ENCODE peak calls at places on chromosomes 16 and 17, in six cellular contexts. One of them, this sample, is unnamed. For H3K4me1 and H3K36me3, the result is how much of the 10 kb centered on the place peaks cover.

GRCh38 chr17:43530303-43531081 is 15.6 kb downstream of the ETV4 start:
- DNase-seq in IMR-90: peak
- DNase-seq in effector memory CD4-positive, alpha-beta T cell: no peak
- DNase-seq in HepG2: peak
- DNase-seq in heart left ventricle: peak
- DNase-seq in cardiac muscle cell: peak
- DNase-seq in this sample: no peak

GRCh38 chr16:9499921-9500593 is 408.6 kb downstream of the HAPSTR1 start:
- DNase-seq in IMR-90: no peak
- DNase-seq in effector memory CD4-positive, alpha-beta T cell: no peak
- DNase-seq in HepG2: no peak
- DNase-seq in heart left ventricle: peak
- DNase-seq in cardiac muscle cell: peak
- DNase-seq in this sample: no peak

GRCh38 chr17:50127661-50128361 is 2.1 kb downstream of the SAMD14 start:
- DNase-seq in IMR-90: peak
- DNase-seq in effector memory CD4-positive, alpha-beta T cell: no peak
- DNase-seq in HepG2: no peak
- DNase-seq in heart left ventricle: no peak
- DNase-seq in cardiac muscle cell: no peak
- DNase-seq in this sample: no peak

GRCh38 chr16:49986351-49987124 is 38.5 kb upstream of the CNEP1R1 start:
- DNase-seq in IMR-90: peak
- DNase-seq in effector memory CD4-positive, alpha-beta T cell: no peak
- DNase-seq in HepG2: peak
- DNase-seq in heart left ventricle: no peak
- DNase-seq in cardiac muscle cell: no peak
- DNase-seq in this sample: no peak

GRCh38 chr16:84115919-84116719 is 623 bp downstream of the MBTPS1 start:
- DNase-seq in IMR-90: peak
- DNase-seq in effector memory CD4-positive, alpha-beta T cell: peak
- DNase-seq in HepG2: peak
- DNase-seq in heart left ventricle: no peak
- DNase-seq in cardiac muscle cell: peak
- DNase-seq in this sample: peak

GRCh38 chr16:86567701-86568571 is 1.3 kb downstream of the FOXC2 start:
- DNase-seq in IMR-90: peak
- DNase-seq in effector memory CD4-positive, alpha-beta T cell: no peak
- DNase-seq in HepG2: no peak
- DNase-seq in heart left ventricle: no peak
- DNase-seq in cardiac muscle cell: peak
- DNase-seq in this sample: no peak

GRCh38 chr17:16940116-16940881 is 31.6 kb downstream of the TNFRSF13B start:
- DNase-seq in IMR-90: no peak
- DNase-seq in effector memory CD4-positive, alpha-beta T cell: no peak
- DNase-seq in HepG2: no peak
- DNase-seq in heart left ventricle: no peak
- DNase-seq in cardiac muscle cell: no peak
- DNase-seq in this sample: peak

GRCh38 chr16:1619976-1620375 is 7.8 kb downstream of the CRAMP1 start:
- DNase-seq in IMR-90: no peak
- DNase-seq in effector memory CD4-positive, alpha-beta T cell: no peak
- DNase-seq in HepG2: no peak
- DNase-seq in heart left ventricle: no peak
- DNase-seq in cardiac muscle cell: no peak
- DNase-seq in this sample: no peak

GRCh38 chr16:70572050-70572925 is 48.7 kb downstream of the SF3B3 start:
- DNase-seq in IMR-90: no peak
- DNase-seq in effector memory CD4-positive, alpha-beta T cell: no peak
- DNase-seq in HepG2: no peak
- DNase-seq in heart left ventricle: no peak
- DNase-seq in cardiac muscle cell: no peak
- DNase-seq in this sample: no peak

GRCh38 chr17:57939797-57940196 is 15.4 kb downstream of the CUEDC1 start:
- DNase-seq in IMR-90: no peak
- DNase-seq in effector memory CD4-positive, alpha-beta T cell: no peak
- DNase-seq in HepG2: no peak
- DNase-seq in heart left ventricle: peak
- DNase-seq in cardiac muscle cell: no peak
- DNase-seq in this sample: no peak

GRCh38 chr17:77182205-77182604 is 41.4 kb downstream of the SEC14L1 start:
- DNase-seq in IMR-90: no peak
- DNase-seq in effector memory CD4-positive, alpha-beta T cell: no peak
- DNase-seq in HepG2: no peak
- DNase-seq in heart left ventricle: no peak
- DNase-seq in cardiac muscle cell: no peak
- DNase-seq in this sample: peak

GRCh38 chr17:78997231-78997741 is 12.3 kb downstream of the CANT1 start:
- DNase-seq in IMR-90: no peak
- DNase-seq in effector memory CD4-positive, alpha-beta T cell: no peak
- DNase-seq in HepG2: no peak
- DNase-seq in heart left ventricle: peak
- DNase-seq in cardiac muscle cell: no peak
- DNase-seq in this sample: no peak

GRCh38 chr17:82668631-82669099 is 20.4 kb upstream of the WDR45B start:
- DNase-seq in IMR-90: peak
- DNase-seq in effector memory CD4-positive, alpha-beta T cell: no peak
- DNase-seq in HepG2: peak
- DNase-seq in heart left ventricle: peak
- DNase-seq in cardiac muscle cell: peak
- DNase-seq in this sample: peak

GRCh38 chr17:65530985-65531507 is 30.4 kb downstream of the AXIN2 start:
- DNase-seq in IMR-90: peak
- DNase-seq in effector memory CD4-positive, alpha-beta T cell: no peak
- DNase-seq in HepG2: no peak
- DNase-seq in heart left ventricle: peak
- DNase-seq in cardiac muscle cell: peak
- DNase-seq in this sample: no peak

GRCh38 chr17:4043862-4044261 is 79.6 kb upstream of the ATP2A3 start:
- DNase-seq in IMR-90: no peak
- DNase-seq in effector memory CD4-positive, alpha-beta T cell: peak
- DNase-seq in HepG2: no peak
- DNase-seq in heart left ventricle: no peak
- DNase-seq in cardiac muscle cell: no peak
- DNase-seq in this sample: peak

GRCh38 chr17:74549343-74549742 is 3.4 kb upstream of the CD300C start:
- DNase-seq in IMR-90: no peak
- DNase-seq in effector memory CD4-positive, alpha-beta T cell: no peak
- DNase-seq in HepG2: no peak
- DNase-seq in heart left ventricle: no peak
- DNase-seq in cardiac muscle cell: no peak
- DNase-seq in this sample: no peak

DNA sequence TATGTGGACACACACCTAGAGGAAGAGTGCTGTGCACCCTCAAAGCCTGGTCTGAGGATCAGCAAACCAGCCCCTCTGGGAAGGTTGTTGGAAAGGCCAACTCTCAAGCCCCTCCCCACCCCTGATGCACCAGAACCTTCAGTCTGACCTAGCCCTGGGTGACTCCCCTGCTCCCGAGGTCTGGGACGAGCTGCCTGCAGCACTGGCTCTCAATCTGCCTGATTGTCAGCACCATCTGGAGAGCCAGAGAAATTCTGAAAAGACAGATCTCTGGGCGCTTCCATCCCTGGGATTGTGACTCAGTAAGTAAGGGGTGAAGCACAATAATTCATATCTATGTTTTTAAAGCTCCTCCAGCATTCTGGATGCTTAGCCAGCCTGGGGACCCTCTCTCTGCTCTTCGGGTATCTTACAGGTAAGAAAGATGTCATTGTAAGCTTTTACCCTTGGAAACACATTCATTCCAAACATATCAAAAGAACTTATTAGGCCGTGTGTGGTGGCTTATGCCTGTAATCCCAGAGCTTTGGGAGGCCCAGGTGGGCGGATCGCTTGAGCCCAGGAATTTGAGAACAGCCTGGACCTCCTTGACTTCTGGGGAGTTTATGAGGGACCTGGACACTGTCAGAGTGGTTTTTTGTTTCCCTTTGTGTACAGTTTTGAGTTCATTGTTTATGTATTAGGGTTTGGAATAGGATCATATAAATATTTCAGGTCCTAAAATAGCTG is 147.5 kb downstream of the KCNJ12 start:
- DNase-seq in IMR-90: no peak
- DNase-seq in effector memory CD4-positive, alpha-beta T cell: no peak
- DNase-seq in HepG2: no peak
- DNase-seq in heart left ventricle: no peak
- DNase-seq in cardiac muscle cell: peak
- DNase-seq in this sample: no peak
- H3K4me1 ChIP-seq in IMR-90: under half
- H3K4me1 ChIP-seq in effector memory CD4-positive, alpha-beta T cell: under half
- H3K4me1 ChIP-seq in HepG2: under half
- H3K4me1 ChIP-seq in heart left ventricle: under half
- H3K4me1 ChIP-seq in cardiac muscle cell: under half
- H3K4me1 ChIP-seq in this sample: under half

GRCh38 chr16:53721017-53721416 is 17.1 kb downstream of the FTO start:
- DNase-seq in IMR-90: no peak
- DNase-seq in effector memory CD4-positive, alpha-beta T cell: no peak
- DNase-seq in HepG2: no peak
- DNase-seq in heart left ventricle: no peak
- DNase-seq in cardiac muscle cell: no peak
- DNase-seq in this sample: no peak

GRCh38 chr16:53712065-53712464 is 8.1 kb downstream of the FTO start:
- DNase-seq in IMR-90: no peak
- DNase-seq in effector memory CD4-positive, alpha-beta T cell: no peak
- DNase-seq in HepG2: no peak
- DNase-seq in heart left ventricle: no peak
- DNase-seq in cardiac muscle cell: no peak
- DNase-seq in this sample: no peak

GRCh38 chr16:53713403-53714013 is 9.6 kb downstream of the FTO start:
- DNase-seq in IMR-90: no peak
- DNase-seq in effector memory CD4-positive, alpha-beta T cell: no peak
- DNase-seq in HepG2: no peak
- DNase-seq in heart left ventricle: no peak
- DNase-seq in cardiac muscle cell: no peak
- DNase-seq in this sample: no peak

GRCh38 chr16:53714080-53715050 is 10.4 kb downstream of the FTO start:
- DNase-seq in IMR-90: no peak
- DNase-seq in effector memory CD4-positive, alpha-beta T cell: no peak
- DNase-seq in HepG2: no peak
- DNase-seq in heart left ventricle: no peak
- DNase-seq in cardiac muscle cell: no peak
- DNase-seq in this sample: no peak

DNA sequence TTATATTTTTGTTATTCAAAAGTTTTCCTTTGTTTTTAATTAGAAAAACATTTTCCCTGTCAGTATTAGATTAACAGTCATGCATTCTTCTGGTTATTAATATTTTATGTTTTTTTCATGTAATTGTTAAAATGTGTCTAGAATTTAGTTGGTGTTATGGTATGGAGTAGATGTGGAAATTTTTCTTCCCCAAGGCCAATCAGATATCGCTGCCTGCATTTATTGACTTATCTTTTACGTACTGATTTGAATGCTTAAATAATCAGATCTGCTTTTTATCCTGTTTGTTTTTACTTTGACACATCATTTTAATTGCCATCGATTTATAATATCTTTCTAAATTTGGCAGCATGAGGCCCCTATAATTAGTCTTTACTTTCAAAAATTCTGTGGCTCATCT is 13.6 kb downstream of the FTO start:
- DNase-seq in IMR-90: no peak
- DNase-seq in effector memory CD4-positive, alpha-beta T cell: no peak
- DNase-seq in HepG2: no peak
- DNase-seq in heart left ventricle: no peak
- DNase-seq in cardiac muscle cell: no peak
- DNase-seq in this sample: no peak
- H3K27ac ChIP-seq in IMR-90: no peak
- H3K27ac ChIP-seq in effector memory CD4-positive, alpha-beta T cell: no peak
- H3K27ac ChIP-seq in HepG2: no peak
- H3K27ac ChIP-seq in heart left ventricle: no peak
- H3K27ac ChIP-seq in cardiac muscle cell: no peak
- H3K27ac ChIP-seq in this sample: no peak

GRCh38 chr16:69326172-69326873 is 4.1 kb downstream of the PDF start:
- DNase-seq in IMR-90: no peak
- DNase-seq in effector memory CD4-positive, alpha-beta T cell: no peak
- DNase-seq in HepG2: peak
- DNase-seq in heart left ventricle: no peak
- DNase-seq in cardiac muscle cell: no peak
- DNase-seq in this sample: no peak
- H3K36me3 ChIP-seq in IMR-90: half or more
- H3K36me3 ChIP-seq in effector memory CD4-positive, alpha-beta T cell: under half
- H3K36me3 ChIP-seq in HepG2: under half
- H3K36me3 ChIP-seq in heart left ventricle: under half
- H3K36me3 ChIP-seq in cardiac muscle cell: under half
- H3K36me3 ChIP-seq in this sample: under half

GRCh38 chr16:89406277-89406888 is 84.0 kb downstream of the ANKRD11 start:
- DNase-seq in IMR-90: no peak
- DNase-seq in effector memory CD4-positive, alpha-beta T cell: no peak
- DNase-seq in HepG2: no peak
- DNase-seq in heart left ventricle: no peak
- DNase-seq in cardiac muscle cell: no peak
- DNase-seq in this sample: no peak

GRCh38 chr16:89407925-89408300 is 82.4 kb downstream of the ANKRD11 start:
- DNase-seq in IMR-90: no peak
- DNase-seq in effector memory CD4-positive, alpha-beta T cell: no peak
- DNase-seq in HepG2: no peak
- DNase-seq in heart left ventricle: no peak
- DNase-seq in cardiac muscle cell: no peak
- DNase-seq in this sample: no peak

GRCh38 chr16:89409161-89409711 is 81.1 kb downstream of the ANKRD11 start:
- DNase-seq in IMR-90: peak
- DNase-seq in effector memory CD4-positive, alpha-beta T cell: peak
- DNase-seq in HepG2: no peak
- DNase-seq in heart left ventricle: no peak
- DNase-seq in cardiac muscle cell: no peak
- DNase-seq in this sample: peak

GRCh38 chr16:89407282-89407924 is 83.0 kb downstream of the ANKRD11 start:
- DNase-seq in IMR-90: no peak
- DNase-seq in effector memory CD4-positive, alpha-beta T cell: no peak
- DNase-seq in HepG2: no peak
- DNase-seq in heart left ventricle: no peak
- DNase-seq in cardiac muscle cell: no peak
- DNase-seq in this sample: peak

GRCh38 chr16:89408315-89408714 is 82.0 kb downstream of the ANKRD11 start:
- DNase-seq in IMR-90: no peak
- DNase-seq in effector memory CD4-positive, alpha-beta T cell: no peak
- DNase-seq in HepG2: no peak
- DNase-seq in heart left ventricle: peak
- DNase-seq in cardiac muscle cell: no peak
- DNase-seq in this sample: no peak
- H3K4me1 ChIP-seq in IMR-90: under half
- H3K4me1 ChIP-seq in effector memory CD4-positive, alpha-beta T cell: half or more
- H3K4me1 ChIP-seq in HepG2: half or more
- H3K4me1 ChIP-seq in heart left ventricle: under half
- H3K4me1 ChIP-seq in cardiac muscle cell: under half
- H3K4me1 ChIP-seq in this sample: half or more

DNA sequence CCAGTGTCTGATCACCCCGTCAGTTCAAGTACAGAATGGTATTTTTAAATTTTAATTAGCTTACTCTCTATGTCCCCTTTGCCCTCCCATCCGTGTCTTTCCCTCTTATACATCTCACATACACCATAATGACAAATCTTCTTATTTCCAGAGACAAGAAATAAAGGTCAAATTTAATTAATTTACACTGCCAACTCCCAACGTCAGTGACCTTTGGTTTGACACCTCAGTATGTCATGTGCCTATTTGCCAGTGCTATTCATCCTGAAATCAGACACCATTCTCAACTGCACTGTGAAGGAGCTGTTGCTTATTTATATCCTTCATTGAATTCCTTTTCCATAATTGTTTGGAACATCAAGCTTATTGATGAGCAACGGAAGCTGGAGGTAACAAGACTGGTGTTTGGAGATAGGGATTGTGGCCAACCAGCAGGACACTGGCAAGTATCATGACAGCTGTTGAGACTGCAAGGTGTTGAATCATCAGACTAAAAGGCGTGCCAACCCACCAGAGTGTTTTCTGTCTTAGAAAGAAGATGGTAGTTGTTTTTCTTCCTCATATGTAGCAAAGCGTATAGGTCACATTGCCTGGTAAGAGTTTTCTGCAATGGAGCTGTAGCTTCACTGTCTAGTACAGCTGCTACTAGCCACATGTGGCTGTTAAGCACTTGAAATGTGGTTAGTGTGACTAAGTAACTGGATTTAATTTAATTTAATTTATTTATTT is 12.5 kb downstream of the CALCOCO2 start:
- DNase-seq in IMR-90: peak
- DNase-seq in effector memory CD4-positive, alpha-beta T cell: no peak
- DNase-seq in HepG2: no peak
- DNase-seq in heart left ventricle: no peak
- DNase-seq in cardiac muscle cell: no peak
- DNase-seq in this sample: no peak
- H3K27ac ChIP-seq in IMR-90: no peak
- H3K27ac ChIP-seq in effector memory CD4-positive, alpha-beta T cell: no peak
- H3K27ac ChIP-seq in HepG2: no peak
- H3K27ac ChIP-seq in heart left ventricle: peak
- H3K27ac ChIP-seq in cardiac muscle cell: no peak
- H3K27ac ChIP-seq in this sample: no peak

This sample was measured in CD8-positive, alpha-beta memory T cell.